ENCODE peak calls at places on chromosomes 2 and 18, in four cellular contexts. One of them, this sample, is unnamed.

GRCh38 chr2:64222351-64222750 is 78.1 kb upstream of the PELI1 start:
- DNase-seq in H1: no peak
- DNase-seq in HepG2: no peak
- DNase-seq in K562: no peak
- DNase-seq in this sample: no peak

GRCh38 chr18:32920796-32921787 is 148.3 kb upstream of the KLHL14 start:
- DNase-seq in H1: no peak
- DNase-seq in HepG2: peak
- DNase-seq in K562: no peak
- DNase-seq in this sample: no peak

GRCh38 chr2:236155406-236155805 is 12.8 kb downstream of the GBX2 start:
- DNase-seq in HepG2: no peak
- DNase-seq in H1: no peak
- DNase-seq in K562: no peak
- DNase-seq in this sample: no peak

GRCh38 chr2:111227716-111228141 is 107.0 kb downstream of the BCL2L11 start:
- DNase-seq in H1: no peak
- DNase-seq in K562: no peak
- DNase-seq in HepG2: peak
- DNase-seq in this sample: no peak

GRCh38 chr2:131408778-131409177 is 44.8 kb upstream of the RAB6D start:
- DNase-seq in H1: no peak
- DNase-seq in K562: no peak
- DNase-seq in HepG2: no peak
- DNase-seq in this sample: no peak

GRCh38 chr18:23437357-23438045 is 15.6 kb upstream of the RIOK3 start:
- DNase-seq in H1: peak
- DNase-seq in K562: peak
- DNase-seq in HepG2: peak
- DNase-seq in this sample: peak

GRCh38 chr2:27705851-27706622 is 42.3 kb downstream of the SLC4A1AP start:
- DNase-seq in K562: peak
- DNase-seq in H1: no peak
- DNase-seq in HepG2: peak
- DNase-seq in this sample: peak

GRCh38 chr2:239290618-239291504 is 110.0 kb downstream of the HDAC4 start:
- DNase-seq in H1: no peak
- DNase-seq in HepG2: no peak
- DNase-seq in K562: no peak
- DNase-seq in this sample: no peak

GRCh38 chr2:212646698-212647097 is 108.1 kb upstream of the ERBB4 start:
- DNase-seq in K562: no peak
- DNase-seq in H1: no peak
- DNase-seq in HepG2: no peak
- DNase-seq in this sample: no peak

GRCh38 chr18:79203017-79203605 is 133.9 kb downstream of the ATP9B start:
- DNase-seq in K562: no peak
- DNase-seq in HepG2: no peak
- DNase-seq in H1: no peak
- DNase-seq in this sample: peak

GRCh38 chr2:73907840-73908452 is 15.1 kb downstream of the ACTG2 start:
- DNase-seq in HepG2: peak
- DNase-seq in H1: peak
- DNase-seq in K562: peak
- DNase-seq in this sample: no peak

GRCh38 chr2:4873328-4873727 is 818.9 kb upstream of the SOX11 start:
- DNase-seq in K562: no peak
- DNase-seq in H1: no peak
- DNase-seq in HepG2: no peak
- DNase-seq in this sample: no peak

GRCh38 chr2:190964170-190964795 is 49.7 kb downstream of the STAT1 start:
- DNase-seq in K562: no peak
- DNase-seq in H1: no peak
- DNase-seq in HepG2: no peak
- DNase-seq in this sample: no peak
- TF ChIP-seq SRF in K562: no peak
- TF ChIP-seq SRF in H1: no peak
- TF ChIP-seq SRF in HepG2: no peak
- TF ChIP-seq SRF in this sample: no peak

DNA sequence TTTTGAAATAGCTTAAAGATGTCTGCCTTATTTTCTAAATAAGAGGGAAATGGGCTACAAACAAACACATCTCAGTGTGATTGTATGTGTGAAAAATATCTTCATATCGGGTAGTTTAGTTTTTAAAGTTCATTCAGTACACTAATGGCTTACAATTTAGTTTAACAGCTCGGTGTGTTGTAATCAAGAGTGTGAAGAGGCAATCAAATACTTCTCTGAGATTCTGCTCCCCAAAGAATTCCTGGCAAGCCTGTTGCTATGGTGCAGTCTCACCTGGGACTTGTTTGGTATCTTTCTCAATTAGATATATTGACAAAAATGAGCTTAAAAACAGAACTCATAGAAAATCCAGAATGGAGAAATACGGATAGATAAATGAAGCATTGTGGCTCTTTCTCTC is 99.4 kb downstream of the PKP4 start:
- DNase-seq in K562: no peak
- DNase-seq in H1: no peak
- DNase-seq in HepG2: no peak
- DNase-seq in this sample: no peak
- TF ChIP-seq SIN3A in K562: no peak
- TF ChIP-seq SIN3A in H1: no peak
- TF ChIP-seq SIN3A in HepG2: no peak
- TF ChIP-seq SIN3A in this sample: no peak

GRCh38 chr18:12405066-12405465 is 2.7 kb upstream of the PRELID3A start:
- DNase-seq in K562: no peak
- DNase-seq in H1: no peak
- DNase-seq in HepG2: no peak
- DNase-seq in this sample: no peak

GRCh38 chr18:12408247-12408869 is 629 bp downstream of the PRELID3A start:
- DNase-seq in K562: no peak
- DNase-seq in H1: no peak
- DNase-seq in HepG2: no peak
- DNase-seq in this sample: no peak

GRCh38 chr18:12401881-12402280 is 5.8 kb upstream of the PRELID3A start:
- DNase-seq in HepG2: no peak
- DNase-seq in K562: peak
- DNase-seq in H1: no peak
- DNase-seq in this sample: no peak

GRCh38 chr18:12406376-12407111 is 1.2 kb upstream of the PRELID3A start:
- DNase-seq in H1: no peak
- DNase-seq in K562: peak
- DNase-seq in HepG2: no peak
- DNase-seq in this sample: no peak

DNA sequence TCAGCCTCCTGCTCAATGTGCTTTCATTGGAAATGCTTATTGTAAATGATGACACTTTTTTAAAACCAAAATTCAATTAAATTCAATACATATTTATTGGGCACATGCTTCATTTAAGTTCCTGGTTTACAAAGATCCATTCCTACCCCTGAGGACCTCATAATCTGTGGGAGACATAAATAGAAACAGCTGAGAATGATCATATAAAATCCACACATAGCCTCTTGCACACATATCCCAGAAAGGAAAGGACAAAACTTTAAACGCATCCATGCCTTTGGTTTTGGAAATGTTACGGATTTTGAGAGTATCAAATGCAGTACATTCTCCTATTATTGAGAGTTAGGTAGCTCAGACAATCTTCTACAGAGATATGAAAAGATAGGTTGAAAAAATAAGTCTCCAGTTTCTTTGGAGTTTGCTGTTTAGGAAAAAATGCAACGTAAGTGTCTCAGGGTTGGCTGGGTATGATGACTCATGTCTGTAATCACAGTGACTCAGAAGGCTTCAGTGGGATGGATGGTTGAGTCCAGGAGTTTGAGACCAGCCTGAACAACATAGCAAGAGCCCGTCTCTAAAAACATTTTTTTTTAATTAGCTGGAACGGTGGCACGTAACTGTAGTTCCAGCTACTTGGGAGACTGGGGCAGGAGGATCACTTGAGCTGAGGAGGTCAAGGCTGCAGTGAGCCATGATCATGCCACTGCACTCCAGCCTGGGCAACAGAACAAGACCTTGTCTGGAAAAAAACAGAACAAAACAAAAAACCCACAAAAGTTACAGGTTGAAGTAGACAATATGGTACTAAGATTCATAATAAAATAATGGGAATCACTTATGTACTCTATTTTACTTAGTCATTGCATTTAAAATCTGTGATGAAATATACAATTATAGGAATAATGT is 3.9 kb upstream of the PRELID3A start:
- DNase-seq in K562: peak
- DNase-seq in HepG2: no peak
- DNase-seq in H1: no peak
- DNase-seq in this sample: peak
- TF ChIP-seq SRF in K562: no peak
- TF ChIP-seq SRF in HepG2: no peak
- TF ChIP-seq SRF in H1: no peak
- TF ChIP-seq SRF in this sample: no peak

GRCh38 chr2:133390151-133390550 is 178.1 kb downstream of the NCKAP5 start:
- DNase-seq in H1: no peak
- DNase-seq in K562: no peak
- DNase-seq in HepG2: no peak
- DNase-seq in this sample: no peak
- TF ChIP-seq SIN3A in H1: no peak
- TF ChIP-seq SIN3A in K562: no peak
- TF ChIP-seq SIN3A in HepG2: no peak
- TF ChIP-seq SIN3A in this sample: no peak

DNA sequence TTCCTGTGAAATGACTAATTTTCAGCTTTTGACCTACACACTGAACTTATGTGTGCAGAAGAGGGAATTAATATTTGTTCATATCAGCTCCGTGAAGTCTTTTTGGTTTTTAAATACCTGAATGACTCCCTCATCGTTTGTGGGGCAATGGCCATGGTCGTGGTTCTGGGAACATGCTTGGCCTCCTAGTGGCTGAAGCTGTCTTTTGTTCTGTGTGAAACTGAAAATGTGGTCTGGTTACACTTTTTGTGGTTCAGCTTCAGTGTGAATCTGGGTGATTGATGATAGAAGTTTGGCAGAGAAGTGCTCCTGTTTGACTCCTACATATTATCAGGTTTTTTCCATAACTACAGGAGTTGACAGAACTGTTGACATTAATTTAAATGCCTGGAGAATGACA is 408.2 kb downstream of the THSD7B start:
- DNase-seq in K562: no peak
- DNase-seq in H1: no peak
- DNase-seq in HepG2: peak
- DNase-seq in this sample: no peak
- TF ChIP-seq SRF in K562: no peak
- TF ChIP-seq SRF in H1: no peak
- TF ChIP-seq SRF in HepG2: no peak
- TF ChIP-seq SRF in this sample: no peak

GRCh38 chr2:229669841-229670240 is 44.5 kb downstream of the DNER start:
- DNase-seq in H1: no peak
- DNase-seq in K562: no peak
- DNase-seq in HepG2: no peak
- DNase-seq in this sample: no peak
- TF ChIP-seq SIN3A in H1: no peak
- TF ChIP-seq SIN3A in K562: no peak
- TF ChIP-seq SIN3A in HepG2: no peak
- TF ChIP-seq SIN3A in this sample: no peak

DNA sequence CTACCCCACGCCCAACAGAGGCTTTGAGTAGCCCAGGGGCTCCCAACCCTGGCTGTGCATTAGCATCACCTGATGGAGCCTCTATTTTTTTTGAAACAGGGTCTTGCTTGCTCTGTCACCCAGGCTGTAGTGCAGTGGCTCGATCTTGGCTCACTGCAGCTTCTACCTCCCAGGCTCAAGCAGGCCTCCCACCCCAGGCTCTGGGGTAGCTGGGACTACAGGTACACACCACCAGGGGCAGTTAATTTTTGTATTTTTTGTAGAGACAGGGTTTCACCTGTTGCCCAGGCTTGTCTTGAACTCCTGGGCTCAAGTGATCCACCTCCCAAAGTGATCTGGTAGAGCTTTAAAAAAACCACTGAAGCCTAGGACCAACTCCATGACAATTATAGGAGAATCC is 394.8 kb upstream of the ATP5MC3 start:
- DNase-seq in K562: no peak
- DNase-seq in H1: no peak
- DNase-seq in HepG2: no peak
- DNase-seq in this sample: no peak
- TF ChIP-seq SRF in K562: no peak
- TF ChIP-seq SRF in H1: no peak
- TF ChIP-seq SRF in HepG2: no peak
- TF ChIP-seq SRF in this sample: no peak

DNA sequence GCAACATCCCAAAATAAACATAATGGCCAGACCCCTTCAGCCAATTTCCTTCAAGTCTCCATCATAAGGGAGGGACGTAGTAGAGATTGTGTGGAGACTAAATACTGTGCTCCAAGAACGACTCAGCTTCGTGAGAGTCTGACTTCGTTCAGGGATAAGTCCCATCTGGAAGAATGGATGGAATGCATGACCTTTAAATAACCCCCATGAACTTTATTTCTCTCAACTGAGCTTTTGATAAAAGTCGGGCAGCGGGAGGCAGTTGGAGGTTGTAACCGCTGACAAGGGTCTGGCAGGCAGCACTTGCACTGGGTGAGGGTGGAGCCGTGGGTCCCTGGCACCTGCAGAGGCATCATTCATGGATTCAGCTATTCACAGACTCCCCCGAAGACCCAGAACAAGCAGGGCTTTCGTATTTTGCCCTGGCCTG is 115.9 kb downstream of the ZFP36L2 start:
- DNase-seq in K562: no peak
- DNase-seq in H1: no peak
- DNase-seq in HepG2: peak
- DNase-seq in this sample: no peak
- TF ChIP-seq SIN3A in K562: no peak
- TF ChIP-seq SIN3A in H1: no peak
- TF ChIP-seq SIN3A in HepG2: no peak
- TF ChIP-seq SIN3A in this sample: no peak

GRCh38 chr2:11583840-11584529 is 50.1 kb downstream of the GREB1 start:
- DNase-seq in H1: peak
- DNase-seq in HepG2: peak
- DNase-seq in K562: peak
- DNase-seq in this sample: peak
- TF ChIP-seq SRF in H1: no peak
- TF ChIP-seq SRF in HepG2: no peak
- TF ChIP-seq SRF in K562: no peak
- TF ChIP-seq SRF in this sample: no peak